ENCODE peak calls at places on chromosome 11, in nine cellular contexts. M, P, K, X, T, Q, D, G and F are unnamed samples.

GRCh38 chr11:1077417-1078119 is 2.9 kb downstream of the MUC2 start:
- DNase-seq in M (no peak), X (peak; percentile 54), K (no peak), T (no peak), D (no peak), G (no peak), Q (no peak), P (peak; percentile 4), F (no peak)

GRCh38 chr11:14357843-14358728 is 897 bp downstream of the RRAS2 start:
- DNase-seq in G (peak; percentile 93), M (no peak), D (peak; percentile 69), T (peak; percentile 87), P (peak; percentile 70), X (peak; percentile 69), Q (peak; percentile 45), K (peak; percentile 33), F (no peak)

GRCh38 chr11:14446701-14447169 is 52.9 kb downstream of the COPB1 start:
- DNase-seq in T (peak; percentile 39), G (no peak), X (no peak), M (no peak), P (no peak), Q (peak; percentile 77), K (no peak), D (peak; percentile 78), F (no peak)

GRCh38 chr11:61429346-61429690 is 457 bp downstream of the CPSF7 start:
- DNase-seq in M (no peak), D (peak; percentile 57), X (peak; percentile 83), G (peak; percentile 93), K (peak; percentile 69), T (peak; percentile 82), Q (peak; percentile 17), P (peak; percentile 53), F (peak; percentile 28)

GRCh38 chr11:114147389-114148382 is 88.2 kb downstream of the ZBTB16 start:
- DNase-seq in X (no peak), T (peak; percentile 47), P (no peak), D (peak; percentile 56), G (peak; percentile 50), M (no peak), Q (no peak), K (no peak), F (no peak)

GRCh38 chr11:10762185-10762584 is 11.1 kb downstream of the CTR9 start:
- DNase-seq in M (no peak), P (no peak), G (no peak), X (no peak), K (no peak), Q (no peak), D (no peak), T (no peak), F (no peak)

GRCh38 chr11:121514998-121515671 is 62.4 kb upstream of the SORL1-AS1 start:
- DNase-seq in K (no peak), X (no peak), M (no peak), D (no peak), P (no peak), G (no peak), Q (no peak), T (no peak), F (no peak)

GRCh38 chr11:68010058-68011041 is at the start of gene ALDH3B1:
- DNase-seq in G (peak; percentile 57), Q (no peak), K (no peak), D (peak; percentile 93), M (no peak), X (peak; percentile 94), P (peak; percentile 93), T (peak; percentile 97), F (peak; percentile 88)

GRCh38 chr11:11821899-11822298 is 19.9 kb upstream of the USP47 start:
- DNase-seq in Q (no peak), G (no peak), T (no peak), P (no peak), X (no peak), M (no peak), K (no peak), D (no peak), F (no peak)

GRCh38 chr11:21838422-21838821 is 354.5 kb upstream of the ANO5 start:
- DNase-seq in P (no peak), Q (no peak), X (no peak), G (no peak), D (no peak), K (no peak), T (no peak), M (no peak), F (no peak)

GRCh38 chr11:131190446-131190845 is 180.0 kb upstream of the NTM start:
- DNase-seq in T (no peak), K (no peak), D (no peak), Q (peak; percentile 78), P (no peak), X (no peak), M (no peak), G (no peak), F (no peak)

GRCh38 chr11:47539681-47540039 is 13.3 kb downstream of the CELF1 start:
- DNase-seq in K (no peak), G (no peak), Q (no peak), P (peak; percentile 57), D (no peak), X (no peak), M (no peak), T (no peak), F (no peak)

GRCh38 chr11:68609761-68610160 is 74.6 kb upstream of the GAL start:
- DNase-seq in P (no peak), T (no peak), D (no peak), X (no peak), K (no peak), G (no peak), Q (no peak), M (no peak), F (no peak)

GRCh38 chr11:130848361-130849214 is 67.7 kb downstream of the SNX19 start:
- DNase-seq in T (no peak), Q (peak; percentile 71), P (no peak), K (no peak), D (no peak), X (no peak), M (no peak), G (no peak), F (no peak)

GRCh38 chr11:75891947-75892739 is 77.1 kb downstream of the UVRAG start:
- DNase-seq in Q (no peak), X (no peak), D (no peak), K (no peak), P (no peak), T (no peak), G (no peak), M (no peak), F (no peak)

GRCh38 chr11:1121343-1122331 is 36.1 kb upstream of the MUC5AC start:
- DNase-seq in X (peak; percentile 37), P (no peak), T (peak; percentile 8), G (no peak), M (no peak), K (no peak), Q (no peak), D (peak; percentile 16), F (no peak)

GRCh38 chr11:94801866-94802460 is 33.8 kb downstream of the AMOTL1 start:
- DNase-seq in P (no peak), M (no peak), T (no peak), D (no peak), K (no peak), G (no peak), X (no peak), Q (no peak), F (no peak)

GRCh38 chr11:120400564-120401364 is 64.6 kb downstream of the ARHGEF12 start:
- DNase-seq in T (peak; percentile 97), K (no peak), Q (peak; percentile 99), G (no peak), D (peak; percentile 99), P (no peak), X (no peak), M (no peak), F (peak; percentile 33)

GRCh38 chr11:19698493-19699292 is 13.9 kb upstream of the NAV2 start:
- DNase-seq in P (no peak), T (peak; percentile 77), K (no peak), M (no peak), G (no peak), X (no peak), Q (peak; percentile 86), D (peak; percentile 82), F (peak; percentile 78)

GRCh38 chr11:67369801-67370284 is 3.6 kb downstream of the CLCF1 start:
- DNase-seq in G (no peak), K (no peak), M (no peak), D (no peak), T (peak; percentile 58), Q (no peak), X (no peak), P (no peak), F (no peak)

GRCh38 chr11:34750692-34751405 is 130.0 kb downstream of the EHF start:
- DNase-seq in P (no peak), K (no peak), G (no peak), M (no peak), X (no peak), T (no peak), D (no peak), Q (no peak), F (no peak)
- H3K4me3 ChIP-seq in P (no peak overlapping the region), K (no peak overlapping the region), G (no peak overlapping the region), M (no peak overlapping the region), X (no peak overlapping the region), T (peak overlapping the region; percentile 5), D (no peak overlapping the region), Q (no peak overlapping the region), F (no peak overlapping the region)

DNA sequence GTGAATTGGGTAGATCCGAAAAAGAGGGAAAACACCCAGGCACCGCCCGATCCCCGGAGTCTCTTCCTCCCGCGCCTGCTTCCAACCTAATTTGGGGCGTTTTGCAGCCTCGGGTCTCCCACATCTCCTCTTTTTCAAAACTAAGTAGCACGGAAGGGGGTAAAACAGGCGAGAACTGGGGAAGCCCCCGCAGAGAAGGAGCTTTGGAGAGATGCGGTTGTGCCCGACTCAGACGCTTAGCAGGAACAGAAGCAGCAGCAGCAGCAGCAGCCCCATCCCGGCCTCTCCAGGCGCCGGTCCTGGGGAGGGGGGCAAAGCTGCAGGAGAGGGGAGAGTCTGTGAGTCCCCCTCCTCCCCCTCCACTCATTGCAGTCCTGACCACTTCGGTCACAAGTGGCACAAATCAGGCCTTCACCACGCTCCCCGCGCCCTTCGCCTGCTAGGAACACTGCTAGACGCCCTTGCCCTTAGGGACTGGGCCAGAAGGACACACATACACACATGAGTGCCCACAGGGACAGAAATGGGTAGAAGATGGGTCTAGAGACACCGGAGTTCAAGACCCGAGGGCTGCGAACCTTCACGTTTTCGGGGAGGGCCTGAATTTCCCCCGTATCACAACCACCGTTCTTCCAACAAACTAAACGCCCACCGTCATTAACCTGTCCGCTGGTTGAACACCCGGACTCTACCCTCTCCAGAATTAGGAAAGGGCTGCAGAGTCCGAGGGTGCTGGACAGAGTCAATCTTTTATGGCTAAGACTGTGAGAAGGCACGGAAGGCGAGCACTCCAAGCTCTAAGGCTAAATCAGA is 98.3 kb upstream of the HSD17B12 start:
- DNase-seq in P (no peak), X (no peak), D (no peak), K (no peak), Q (no peak), G (no peak), T (peak; percentile 15), M (no peak), F (no peak)
- H3K4me3 ChIP-seq in P (no peak overlapping the region), X (no peak overlapping the region), D (no peak overlapping the region), K (no peak overlapping the region), Q (no peak overlapping the region), G (peak overlapping the region; percentile 57), T (no peak overlapping the region), M (no peak overlapping the region), F (no peak overlapping the region)

GRCh38 chr11:73312036-73312435 is 4.0 kb downstream of the ARHGEF17 start:
- DNase-seq in D (no peak), K (no peak), P (no peak), T (no peak), X (no peak), G (no peak), Q (no peak), M (no peak), F (no peak)
- H3K4me3 ChIP-seq in D (peak overlapping the region; percentile 44), K (no peak overlapping the region), P (no peak overlapping the region), T (peak overlapping the region; percentile 85), X (peak overlapping the region; percentile 68), G (peak overlapping the region; percentile 25), Q (no peak overlapping the region), M (peak overlapping the region; percentile 84), F (peak overlapping the region; percentile 84)

GRCh38 chr11:69983897-69984438 is 94.1 kb upstream of the ANO1 start:
- DNase-seq in G (no peak), D (no peak), P (no peak), M (no peak), K (no peak), X (no peak), Q (no peak), T (no peak), F (no peak)
- H3K4me3 ChIP-seq in G (no peak overlapping the region), D (no peak overlapping the region), P (no peak overlapping the region), M (no peak overlapping the region), K (no peak overlapping the region), X (no peak overlapping the region), Q (no peak overlapping the region), T (no peak overlapping the region), F (no peak overlapping the region)